ENCODE peak calls at places on chromosomes 16 and 17, in eight cellular contexts. W, E, C, T, M, Z, J and G are unnamed samples.

GRCh38 chr17:57595942-57596695 is 149.0 kb downstream of the CCDC182 start:
- DNase-seq in W (peak; percentile 37), E (no peak), C (no peak), T (no peak), M (no peak), Z (peak; percentile 52), J (no peak), G (no peak)

GRCh38 chr17:38693700-38694329 is 11.3 kb upstream of the MLLT6 start:
- DNase-seq in W (peak; percentile 77), E (peak; percentile 65), C (no peak), T (peak; percentile 76), M (peak; percentile 43), Z (peak; percentile 43), J (peak; percentile 57), G (no peak)

GRCh38 chr17:3003401-3004149 is 59.8 kb downstream of the OR1D5 start:
- DNase-seq in W (no peak), E (peak; percentile 31), C (peak; percentile 93), T (peak; percentile 73), M (no peak), Z (no peak), J (no peak), G (peak; percentile 45)

GRCh38 chr16:80954985-80955384 is 51.7 kb downstream of the CMC2 start:
- DNase-seq in W (no peak), E (no peak), C (no peak), T (no peak), M (no peak), Z (no peak), J (no peak), G (no peak)

GRCh38 chr16:78789556-78789955 is 690.1 kb downstream of the WWOX start:
- DNase-seq in W (no peak), E (no peak), C (no peak), T (no peak), M (no peak), Z (no peak), J (no peak), G (no peak)

GRCh38 chr16:1530883-1531637 is 2.4 kb upstream of the TMEM204 start:
- DNase-seq in W (no peak), E (peak; percentile 21), C (no peak), T (peak; percentile 59), M (peak; percentile 21), Z (no peak), J (peak; percentile 81), G (peak; percentile 91)

GRCh38 chr16:70664325-70665112 is 18.2 kb downstream of the IL34 start:
- DNase-seq in W (peak; percentile 45), E (no peak), C (no peak), T (peak; percentile 52), M (no peak), Z (peak; percentile 57), J (no peak), G (peak; percentile 54)

GRCh38 chr17:17981330-17981729 is 8.7 kb downstream of the DRC3 start:
- DNase-seq in W (no peak), E (no peak), C (no peak), T (no peak), M (no peak), Z (no peak), J (no peak), G (no peak)

GRCh38 chr17:13385481-13385907 is 216.2 kb downstream of the HS3ST3A1 start:
- DNase-seq in W (no peak), E (no peak), C (peak; percentile 4), T (no peak), M (no peak), Z (no peak), J (no peak), G (peak; percentile 91)

GRCh38 chr17:31428512-31428911 is 37.0 kb downstream of the RAB11FIP4 start:
- DNase-seq in W (no peak), E (no peak), C (no peak), T (no peak), M (no peak), Z (no peak), J (no peak), G (no peak)

GRCh38 chr16:57736419-57737281 is 1.1 kb downstream of the KATNB1 start:
- DNase-seq in W (no peak), E (peak; percentile 70), C (peak; percentile 53), T (peak; percentile 68), M (no peak), Z (peak; percentile 78), J (peak; percentile 23), G (peak; percentile 83)

GRCh38 chr16:49019826-49020401 is 261.7 kb downstream of the CBLN1 start:
- DNase-seq in W (no peak), E (no peak), C (no peak), T (no peak), M (no peak), Z (peak; percentile 45), J (no peak), G (no peak)

GRCh38 chr17:74873036-74873873 is 461 bp upstream of the FDXR start:
- DNase-seq in W (peak; percentile 100), E (peak; percentile 100), C (peak; percentile 100), T (peak; percentile 99), M (peak; percentile 100), Z (peak; percentile 100), J (peak; percentile 100), G (peak; percentile 100)

GRCh38 chr16:67063008-67063407 is 34.1 kb downstream of the CBFB start:
- DNase-seq in W (no peak), E (no peak), C (no peak), T (no peak), M (no peak), Z (no peak), J (no peak), G (no peak)

GRCh38 chr16:71635632-71636031 is 9.6 kb downstream of the MARVELD3 start:
- DNase-seq in W (no peak), E (no peak), C (no peak), T (no peak), M (no peak), Z (no peak), J (no peak), G (no peak)

GRCh38 chr17:39599006-39599664 is 8.6 kb downstream of the NEUROD2 start:
- DNase-seq in W (no peak), E (no peak), C (no peak), T (no peak), M (no peak), Z (peak; percentile 69), J (no peak), G (no peak)

GRCh38 chr16:70267516-70267915 is 15.8 kb upstream of the EXOSC6 start:
- DNase-seq in W (no peak), E (peak; percentile 24), C (peak; percentile 44), T (peak; percentile 25), M (no peak), Z (peak; percentile 85), J (no peak), G (peak; percentile 64)

GRCh38 chr16:58733671-58734458 is at the start of gene GOT2:
- DNase-seq in W (peak; percentile 81), E (peak; percentile 86), C (peak; percentile 90), T (peak; percentile 87), M (peak; percentile 74), Z (peak; percentile 96), J (peak; percentile 59), G (peak; percentile 96)